ENCODE peak calls at places on chromosome 6, in nine cellular contexts. One of them, this sample, is unnamed.

GRCh38 chr6:141464490-141464889 is 668.2 kb upstream of the GJE1 start:
- DNase-seq in NB4: no peak
- DNase-seq in fibroblast of pulmonary artery: peak
- DNase-seq in astrocyte of the cerebellum: no peak
- DNase-seq in A673: no peak
- DNase-seq in lower leg skin: no peak
- DNase-seq in cardiac muscle cell: peak
- DNase-seq in HFF-Myc: no peak
- DNase-seq in IMR-90: peak
- DNase-seq in this sample: no peak

GRCh38 chr6:487956-488355 is 96.4 kb downstream of the IRF4 start:
- DNase-seq in NB4: peak
- DNase-seq in fibroblast of pulmonary artery: no peak
- DNase-seq in astrocyte of the cerebellum: no peak
- DNase-seq in A673: no peak
- DNase-seq in lower leg skin: no peak
- DNase-seq in cardiac muscle cell: no peak
- DNase-seq in HFF-Myc: no peak
- DNase-seq in IMR-90: no peak
- DNase-seq in this sample: no peak

GRCh38 chr6:111173341-111173740 is 86.0 kb downstream of the SLC16A10 start:
- DNase-seq in NB4: no peak
- DNase-seq in fibroblast of pulmonary artery: no peak
- DNase-seq in astrocyte of the cerebellum: no peak
- DNase-seq in A673: peak
- DNase-seq in lower leg skin: no peak
- DNase-seq in cardiac muscle cell: no peak
- DNase-seq in HFF-Myc: no peak
- DNase-seq in IMR-90: no peak
- DNase-seq in this sample: no peak

GRCh38 chr6:30763155-30763617 is 18.8 kb upstream of the IER3 start:
- DNase-seq in NB4: no peak
- DNase-seq in fibroblast of pulmonary artery: no peak
- DNase-seq in astrocyte of the cerebellum: no peak
- DNase-seq in A673: no peak
- DNase-seq in lower leg skin: no peak
- DNase-seq in cardiac muscle cell: no peak
- DNase-seq in HFF-Myc: no peak
- DNase-seq in IMR-90: no peak
- DNase-seq in this sample: no peak

GRCh38 chr6:47245745-47246371 is 63.8 kb downstream of the TNFRSF21 start:
- DNase-seq in NB4: peak
- DNase-seq in fibroblast of pulmonary artery: peak
- DNase-seq in astrocyte of the cerebellum: no peak
- DNase-seq in A673: peak
- DNase-seq in lower leg skin: no peak
- DNase-seq in cardiac muscle cell: peak
- DNase-seq in HFF-Myc: no peak
- DNase-seq in IMR-90: no peak
- DNase-seq in this sample: no peak

GRCh38 chr6:159646731-159647130 is 46.3 kb downstream of the SOD2 start:
- DNase-seq in NB4: peak
- DNase-seq in fibroblast of pulmonary artery: peak
- DNase-seq in astrocyte of the cerebellum: peak
- DNase-seq in A673: no peak
- DNase-seq in lower leg skin: peak
- DNase-seq in cardiac muscle cell: peak
- DNase-seq in HFF-Myc: no peak
- DNase-seq in IMR-90: peak
- DNase-seq in this sample: peak

GRCh38 chr6:118537579-118537978 is 10.5 kb upstream of the PLN start:
- DNase-seq in NB4: no peak
- DNase-seq in fibroblast of pulmonary artery: peak
- DNase-seq in astrocyte of the cerebellum: no peak
- DNase-seq in A673: no peak
- DNase-seq in lower leg skin: no peak
- DNase-seq in cardiac muscle cell: peak
- DNase-seq in HFF-Myc: no peak
- DNase-seq in IMR-90: no peak
- DNase-seq in this sample: no peak

GRCh38 chr6:49513153-49513989 is 13.6 kb downstream of the GLYATL3 start:
- DNase-seq in NB4: no peak
- DNase-seq in fibroblast of pulmonary artery: no peak
- DNase-seq in astrocyte of the cerebellum: no peak
- DNase-seq in A673: no peak
- DNase-seq in lower leg skin: no peak
- DNase-seq in cardiac muscle cell: no peak
- DNase-seq in HFF-Myc: no peak
- DNase-seq in IMR-90: peak
- DNase-seq in this sample: no peak

GRCh38 chr6:66179363-66179762 is 472.3 kb upstream of the EYS start:
- DNase-seq in NB4: no peak
- DNase-seq in fibroblast of pulmonary artery: no peak
- DNase-seq in astrocyte of the cerebellum: peak
- DNase-seq in A673: no peak
- DNase-seq in lower leg skin: no peak
- DNase-seq in cardiac muscle cell: no peak
- DNase-seq in HFF-Myc: no peak
- DNase-seq in IMR-90: peak
- DNase-seq in this sample: no peak

GRCh38 chr6:95203153-95203754 is 374.1 kb upstream of the MANEA start:
- DNase-seq in NB4: peak
- DNase-seq in fibroblast of pulmonary artery: peak
- DNase-seq in astrocyte of the cerebellum: peak
- DNase-seq in A673: peak
- DNase-seq in lower leg skin: no peak
- DNase-seq in cardiac muscle cell: peak
- DNase-seq in HFF-Myc: no peak
- DNase-seq in IMR-90: peak
- DNase-seq in this sample: no peak

GRCh38 chr6:143965503-143966171 is 42.4 kb downstream of the PLAGL1 start:
- DNase-seq in NB4: peak
- DNase-seq in fibroblast of pulmonary artery: peak
- DNase-seq in astrocyte of the cerebellum: peak
- DNase-seq in A673: no peak
- DNase-seq in lower leg skin: no peak
- DNase-seq in cardiac muscle cell: peak
- DNase-seq in HFF-Myc: peak
- DNase-seq in IMR-90: peak
- DNase-seq in this sample: no peak

GRCh38 chr6:125784365-125784764 is 6.4 kb upstream of the NCOA7 start:
- DNase-seq in NB4: no peak
- DNase-seq in fibroblast of pulmonary artery: peak
- DNase-seq in astrocyte of the cerebellum: no peak
- DNase-seq in A673: no peak
- DNase-seq in lower leg skin: no peak
- DNase-seq in cardiac muscle cell: peak
- DNase-seq in HFF-Myc: no peak
- DNase-seq in IMR-90: peak
- DNase-seq in this sample: no peak

GRCh38 chr6:19789100-19789805 is 47.9 kb upstream of the ID4 start:
- DNase-seq in NB4: peak
- DNase-seq in fibroblast of pulmonary artery: peak
- DNase-seq in astrocyte of the cerebellum: no peak
- DNase-seq in A673: no peak
- DNase-seq in lower leg skin: no peak
- DNase-seq in cardiac muscle cell: peak
- DNase-seq in HFF-Myc: no peak
- DNase-seq in IMR-90: peak
- DNase-seq in this sample: no peak

GRCh38 chr6:37127961-37128862 is 41.7 kb upstream of the PIM1 start:
- DNase-seq in NB4: no peak
- DNase-seq in fibroblast of pulmonary artery: peak
- DNase-seq in astrocyte of the cerebellum: peak
- DNase-seq in A673: no peak
- DNase-seq in lower leg skin: no peak
- DNase-seq in cardiac muscle cell: peak
- DNase-seq in HFF-Myc: no peak
- DNase-seq in IMR-90: peak
- DNase-seq in this sample: no peak
- TF ChIP-seq CTCF in NB4: no peak
- TF ChIP-seq CTCF in fibroblast of pulmonary artery: no peak
- TF ChIP-seq CTCF in astrocyte of the cerebellum: no peak
- TF ChIP-seq CTCF in A673: no peak
- TF ChIP-seq CTCF in lower leg skin: no peak
- TF ChIP-seq CTCF in cardiac muscle cell: no peak
- TF ChIP-seq CTCF in HFF-Myc: no peak
- TF ChIP-seq CTCF in IMR-90: peak
- TF ChIP-seq CTCF in this sample: no peak

GRCh38 chr6:160929831-160930230 is 61.7 kb upstream of the MAP3K4 start:
- DNase-seq in NB4: no peak
- DNase-seq in fibroblast of pulmonary artery: no peak
- DNase-seq in astrocyte of the cerebellum: no peak
- DNase-seq in A673: no peak
- DNase-seq in lower leg skin: no peak
- DNase-seq in cardiac muscle cell: no peak
- DNase-seq in HFF-Myc: no peak
- DNase-seq in IMR-90: no peak
- DNase-seq in this sample: no peak

GRCh38 chr6:160930547-160931377 is 60.8 kb upstream of the MAP3K4 start:
- DNase-seq in NB4: peak
- DNase-seq in fibroblast of pulmonary artery: peak
- DNase-seq in astrocyte of the cerebellum: peak
- DNase-seq in A673: peak
- DNase-seq in lower leg skin: peak
- DNase-seq in cardiac muscle cell: peak
- DNase-seq in HFF-Myc: peak
- DNase-seq in IMR-90: peak
- DNase-seq in this sample: peak

GRCh38 chr6:160933256-160933655 is 58.3 kb upstream of the MAP3K4 start:
- DNase-seq in NB4: no peak
- DNase-seq in fibroblast of pulmonary artery: no peak
- DNase-seq in astrocyte of the cerebellum: no peak
- DNase-seq in A673: no peak
- DNase-seq in lower leg skin: no peak
- DNase-seq in cardiac muscle cell: no peak
- DNase-seq in HFF-Myc: no peak
- DNase-seq in IMR-90: no peak
- DNase-seq in this sample: no peak

GRCh38 chr6:160934157-160934556 is 57.4 kb upstream of the MAP3K4 start:
- DNase-seq in NB4: no peak
- DNase-seq in fibroblast of pulmonary artery: no peak
- DNase-seq in astrocyte of the cerebellum: no peak
- DNase-seq in A673: no peak
- DNase-seq in lower leg skin: no peak
- DNase-seq in cardiac muscle cell: no peak
- DNase-seq in HFF-Myc: no peak
- DNase-seq in IMR-90: no peak
- DNase-seq in this sample: no peak

GRCh38 chr6:160931378-160932343 is 59.9 kb upstream of the MAP3K4 start:
- DNase-seq in NB4: peak
- DNase-seq in fibroblast of pulmonary artery: no peak
- DNase-seq in astrocyte of the cerebellum: no peak
- DNase-seq in A673: no peak
- DNase-seq in lower leg skin: no peak
- DNase-seq in cardiac muscle cell: no peak
- DNase-seq in HFF-Myc: no peak
- DNase-seq in IMR-90: no peak
- DNase-seq in this sample: no peak
- H3K4me3 ChIP-seq in NB4: no peak
- H3K4me3 ChIP-seq in fibroblast of pulmonary artery: peak
- H3K4me3 ChIP-seq in astrocyte of the cerebellum: peak
- H3K4me3 ChIP-seq in A673: peak
- H3K4me3 ChIP-seq in lower leg skin: no peak
- H3K4me3 ChIP-seq in cardiac muscle cell: peak
- H3K4me3 ChIP-seq in HFF-Myc: peak
- H3K4me3 ChIP-seq in IMR-90: no peak
- H3K4me3 ChIP-seq in this sample: peak

DNA sequence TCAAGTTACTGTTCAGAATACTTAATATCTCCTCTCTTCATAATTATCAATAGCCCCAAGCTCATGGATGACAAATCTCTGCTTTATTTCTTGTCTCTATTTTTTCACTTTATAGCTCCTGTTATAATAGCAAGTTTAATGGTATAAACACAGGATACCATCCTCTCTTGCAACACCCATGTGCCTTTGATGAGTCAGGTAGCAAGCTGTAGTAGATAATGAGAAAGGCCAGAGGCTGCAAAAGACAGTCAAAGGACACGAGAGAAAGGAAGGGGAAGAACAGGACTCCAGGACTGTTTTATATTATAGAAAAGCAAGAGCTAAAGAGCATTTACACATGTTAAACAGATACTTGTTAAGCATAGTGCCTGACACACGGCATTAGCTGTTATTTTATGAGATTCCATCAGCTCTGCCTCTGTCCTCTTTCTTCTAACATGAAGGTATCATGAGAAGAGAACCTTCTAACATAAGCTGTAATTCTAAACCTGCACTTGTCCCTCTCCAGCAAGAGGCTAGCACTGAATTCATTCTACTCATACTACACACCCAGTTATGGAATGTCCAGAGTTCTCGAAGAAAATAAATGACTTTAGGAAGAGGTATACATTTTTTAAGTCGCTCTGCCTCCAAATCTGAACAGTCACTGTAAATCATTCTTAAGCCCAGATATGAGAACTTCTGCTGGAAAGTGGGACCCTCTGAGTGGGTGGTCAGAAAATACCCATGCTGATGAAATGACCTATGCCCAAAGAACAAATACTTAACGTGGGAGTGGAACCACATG is 44.9 kb downstream of the NT5E start:
- DNase-seq in NB4: peak
- DNase-seq in fibroblast of pulmonary artery: peak
- DNase-seq in astrocyte of the cerebellum: no peak
- DNase-seq in A673: no peak
- DNase-seq in lower leg skin: no peak
- DNase-seq in cardiac muscle cell: no peak
- DNase-seq in HFF-Myc: no peak
- DNase-seq in IMR-90: peak
- DNase-seq in this sample: no peak
- TF ChIP-seq CTCF in NB4: no peak
- TF ChIP-seq CTCF in fibroblast of pulmonary artery: no peak
- TF ChIP-seq CTCF in astrocyte of the cerebellum: no peak
- TF ChIP-seq CTCF in A673: no peak
- TF ChIP-seq CTCF in lower leg skin: no peak
- TF ChIP-seq CTCF in cardiac muscle cell: no peak
- TF ChIP-seq CTCF in HFF-Myc: no peak
- TF ChIP-seq CTCF in IMR-90: no peak
- TF ChIP-seq CTCF in this sample: no peak

DNA sequence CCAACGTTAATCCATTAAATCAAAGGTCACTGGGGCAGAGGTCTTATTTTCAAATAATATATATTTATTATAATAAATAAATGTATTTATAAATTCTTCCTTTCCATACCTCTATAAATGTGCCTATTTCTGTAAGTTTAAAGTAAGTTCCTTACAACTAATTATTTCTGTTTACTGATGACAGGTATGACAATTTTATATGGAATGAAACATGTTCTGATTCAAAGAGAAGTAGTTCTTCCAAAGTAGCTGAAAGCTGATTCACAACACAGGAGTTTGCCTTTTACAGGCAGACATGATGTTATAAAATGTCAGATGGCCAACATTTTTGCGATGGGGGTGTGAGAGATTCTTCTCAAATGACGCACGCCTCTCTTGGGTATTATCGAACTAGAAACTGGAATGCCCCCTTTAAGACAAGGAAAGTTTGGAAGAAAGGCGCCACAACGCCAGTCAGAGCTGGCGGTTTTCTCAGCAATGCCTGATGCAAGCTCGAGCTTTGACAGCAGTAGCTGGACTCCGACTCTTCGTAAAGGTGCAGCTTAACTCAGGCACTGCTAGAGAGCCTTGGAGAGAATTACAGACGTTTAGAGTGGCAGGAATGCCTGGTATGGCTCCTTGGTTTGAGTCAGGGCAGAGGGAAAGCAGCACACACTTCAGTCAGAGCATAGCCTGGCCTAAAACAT is 92.1 kb downstream of the FOXC1 start:
- DNase-seq in NB4: no peak
- DNase-seq in fibroblast of pulmonary artery: peak
- DNase-seq in astrocyte of the cerebellum: no peak
- DNase-seq in A673: peak
- DNase-seq in lower leg skin: no peak
- DNase-seq in cardiac muscle cell: peak
- DNase-seq in HFF-Myc: peak
- DNase-seq in IMR-90: peak
- DNase-seq in this sample: peak
- H3K4me3 ChIP-seq in NB4: no peak
- H3K4me3 ChIP-seq in fibroblast of pulmonary artery: no peak
- H3K4me3 ChIP-seq in astrocyte of the cerebellum: no peak
- H3K4me3 ChIP-seq in A673: no peak
- H3K4me3 ChIP-seq in lower leg skin: no peak
- H3K4me3 ChIP-seq in cardiac muscle cell: no peak
- H3K4me3 ChIP-seq in HFF-Myc: no peak
- H3K4me3 ChIP-seq in IMR-90: no peak
- H3K4me3 ChIP-seq in this sample: peak